ENCODE peak calls at places on chromosomes 3 and 15, in ten cellular contexts. C is heart left ventricle; O is tibial artery; H is A549; Z is AG09319; Y is CD4-positive, alpha-beta T cell; F is BE2C; B is cardiac muscle cell; W is glutamatergic neuron; V is HFFc6. N is an unnamed sample.

GRCh38 chr3:32340639-32341365 is 50.9 kb upstream of the CMTM7 start:
- DNase-seq in O (no peak), H (no peak), F (no peak), B (no peak), V (peak), Z (no peak), W (no peak), Y (no peak), C (no peak), N (no peak)

GRCh38 chr15:73866481-73866880 is 6.9 kb upstream of the TBC1D21 start:
- DNase-seq in F (no peak), Z (no peak), C (no peak), Y (no peak), W (no peak), O (no peak), B (no peak), H (no peak), V (no peak), N (no peak)

GRCh38 chr3:130783629-130784028 is 37.0 kb upstream of the PIK3R4 start:
- DNase-seq in F (no peak), Z (no peak), V (no peak), C (no peak), W (no peak), O (no peak), Y (no peak), H (no peak), B (no peak), N (no peak)

GRCh38 chr15:25832158-25832557 is 31.0 kb downstream of the ATP10A start:
- DNase-seq in Z (no peak), O (no peak), V (no peak), Y (no peak), C (no peak), H (no peak), W (no peak), F (no peak), B (no peak), N (no peak)

GRCh38 chr3:47266709-47267489 is 15.7 kb downstream of the KIF9 start:
- DNase-seq in B (peak), C (peak), H (no peak), Z (peak), Y (peak), F (peak), O (peak), V (peak), W (no peak), N (no peak)

GRCh38 chr3:25584011-25584789 is 80.5 kb downstream of the TOP2B start:
- DNase-seq in Y (no peak), O (no peak), Z (no peak), V (no peak), H (no peak), F (no peak), B (no peak), C (no peak), W (no peak), N (no peak)

GRCh38 chr3:192831111-192831644 is 86.5 kb downstream of the MB21D2 start:
- DNase-seq in O (no peak), F (no peak), V (peak), B (no peak), W (no peak), H (no peak), C (no peak), Z (no peak), Y (no peak), N (no peak)

GRCh38 chr15:57307527-57308193 is 68.6 kb upstream of the CGNL1 start:
- DNase-seq in Z (no peak), B (no peak), V (no peak), C (no peak), Y (no peak), F (no peak), H (no peak), O (no peak), W (no peak), N (no peak)

GRCh38 chr15:76150508-76150907 is 90.7 kb downstream of the TMEM266 start:
- DNase-seq in Y (no peak), B (no peak), Z (no peak), C (no peak), O (peak), F (no peak), H (no peak), W (no peak), V (no peak), N (no peak)

GRCh38 chr3:179961081-179962078 is 75.4 kb downstream of the PEX5L start:
- DNase-seq in Y (no peak), V (no peak), C (no peak), Z (no peak), H (no peak), O (no peak), B (no peak), F (no peak), W (no peak), N (no peak)

GRCh38 chr15:24718289-24719082 is 42.9 kb downstream of the NPAP1 start:
- DNase-seq in W (no peak), B (no peak), F (no peak), Z (no peak), O (no peak), Y (no peak), V (no peak), C (no peak), H (no peak), N (no peak)

GRCh38 chr3:188631291-188632010 is 477.5 kb downstream of the LPP start:
- DNase-seq in Y (no peak), O (no peak), W (no peak), F (no peak), Z (peak), B (no peak), C (no peak), H (no peak), V (peak), N (no peak)

GRCh38 chr3:128287161-128287560 is 133.9 kb downstream of the EEFSEC start:
- DNase-seq in O (no peak), W (no peak), C (no peak), B (no peak), F (no peak), H (no peak), Z (no peak), V (no peak), Y (no peak), N (no peak)

GRCh38 chr15:61748529-61748928 is 311.7 kb downstream of the VPS13C start:
- DNase-seq in B (no peak), F (no peak), V (no peak), H (no peak), O (no peak), C (no peak), Z (no peak), Y (no peak), W (no peak), N (no peak)

GRCh38 chr3:97932387-97932801 is 39.8 kb downstream of the RIOX2 start:
- DNase-seq in B (peak), H (no peak), O (no peak), F (no peak), W (no peak), Z (no peak), Y (no peak), C (peak), V (no peak), N (no peak)

GRCh38 chr3:53163459-53164387 is 2.7 kb downstream of the PRKCD start:
- DNase-seq in Y (no peak), W (no peak), V (no peak), Z (no peak), C (no peak), B (peak), F (no peak), H (no peak), O (no peak), N (no peak)

DNA sequence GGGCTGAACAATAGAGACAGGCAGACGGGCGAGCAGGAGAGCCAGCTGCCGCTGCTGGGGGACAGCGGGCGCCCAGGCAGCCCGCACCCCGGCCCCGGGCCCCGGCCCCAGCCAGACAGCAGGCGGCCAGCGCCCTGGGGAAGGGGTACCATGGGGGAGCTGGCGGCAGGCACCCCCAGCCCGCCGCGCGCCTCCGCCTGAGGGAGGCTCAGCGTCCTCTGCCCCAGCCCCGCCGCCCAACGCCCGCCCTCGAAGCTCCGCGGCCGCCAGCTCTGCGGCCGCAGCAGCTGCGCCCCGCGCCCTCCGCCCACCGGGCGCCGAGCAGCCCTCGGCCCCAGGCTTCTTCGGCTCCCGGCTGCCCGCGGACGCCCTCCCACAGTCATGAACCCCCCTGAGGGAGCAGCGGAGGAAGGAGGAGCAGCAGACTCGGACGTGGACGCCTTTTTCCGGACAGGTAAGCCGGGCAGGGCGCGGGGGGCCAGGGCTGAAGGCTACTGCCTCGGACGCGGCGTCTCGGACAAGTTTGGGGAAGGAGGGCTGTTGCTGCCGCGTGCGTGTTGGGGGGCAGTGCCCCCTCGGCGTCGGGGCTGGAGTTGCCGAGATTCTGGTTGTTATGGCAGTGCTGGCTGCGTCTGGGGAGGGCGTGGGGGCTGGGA is 41.6 kb upstream of the ROPN1 start:
- DNase-seq in F (peak), Z (no peak), H (peak), Y (no peak), B (peak), O (no peak), C (peak), V (no peak), W (no peak), N (no peak)
- TF ChIP-seq CTCF in F (no peak), Z (no peak), H (no peak), Y (peak), B (no peak), O (no peak), C (peak), V (peak), W (peak), N (no peak)

GRCh38 chr3:45682311-45682710 is 6.9 kb upstream of the SACM1L start:
- DNase-seq in H (no peak), V (no peak), B (no peak), W (no peak), Y (no peak), C (no peak), F (peak), Z (no peak), O (no peak), N (no peak)
- TF ChIP-seq CTCF in H (no peak), V (no peak), B (no peak), W (no peak), Y (no peak), C (no peak), F (no peak), Z (no peak), O (no peak), N (no peak)

DNA sequence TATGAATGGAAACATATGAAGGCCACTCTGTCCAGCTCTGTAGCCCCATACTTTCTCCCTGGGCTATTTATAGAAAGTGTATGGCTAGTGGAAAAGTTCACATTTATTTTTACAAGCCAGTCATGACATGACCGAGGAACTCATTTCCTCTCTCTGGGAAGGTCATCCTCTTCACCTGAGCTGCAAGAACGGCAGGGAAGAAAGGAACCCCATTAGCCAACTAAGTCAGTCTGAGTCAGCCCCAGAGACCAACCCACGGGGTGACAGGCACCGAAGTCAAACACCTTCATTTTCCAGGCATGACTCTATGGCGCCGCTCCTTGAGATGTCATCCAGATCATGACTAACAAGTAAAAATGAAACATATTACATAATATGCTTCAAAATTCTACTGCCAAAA is 4.8 kb downstream of the PAQR9 start:
- DNase-seq in H (peak), C (peak), F (no peak), Y (no peak), W (no peak), B (no peak), O (no peak), Z (no peak), V (peak), N (no peak)
- TF ChIP-seq CTCF in H (peak), C (no peak), F (no peak), Y (no peak), W (no peak), B (no peak), O (no peak), Z (no peak), V (peak), N (no peak)

GRCh38 chr3:136332302-136332701 is 82.2 kb downstream of the PCCB start:
- DNase-seq in Z (no peak), Y (no peak), O (no peak), V (no peak), W (no peak), F (no peak), H (no peak), C (no peak), B (no peak), N (no peak)

GRCh38 chr3:136332776-136333175 is 82.6 kb downstream of the PCCB start:
- DNase-seq in O (no peak), Y (no peak), H (no peak), Z (no peak), W (no peak), C (no peak), F (no peak), B (no peak), V (peak), N (no peak)

GRCh38 chr3:136336329-136337100 is 86.4 kb downstream of the PCCB start:
- DNase-seq in Z (no peak), F (no peak), B (no peak), V (peak), O (no peak), Y (no peak), W (no peak), C (no peak), H (no peak), N (no peak)

GRCh38 chr3:136330900-136331299 is 80.8 kb downstream of the PCCB start:
- DNase-seq in H (no peak), F (no peak), V (no peak), Y (no peak), C (no peak), W (no peak), O (no peak), Z (no peak), B (no peak), N (no peak)

DNA sequence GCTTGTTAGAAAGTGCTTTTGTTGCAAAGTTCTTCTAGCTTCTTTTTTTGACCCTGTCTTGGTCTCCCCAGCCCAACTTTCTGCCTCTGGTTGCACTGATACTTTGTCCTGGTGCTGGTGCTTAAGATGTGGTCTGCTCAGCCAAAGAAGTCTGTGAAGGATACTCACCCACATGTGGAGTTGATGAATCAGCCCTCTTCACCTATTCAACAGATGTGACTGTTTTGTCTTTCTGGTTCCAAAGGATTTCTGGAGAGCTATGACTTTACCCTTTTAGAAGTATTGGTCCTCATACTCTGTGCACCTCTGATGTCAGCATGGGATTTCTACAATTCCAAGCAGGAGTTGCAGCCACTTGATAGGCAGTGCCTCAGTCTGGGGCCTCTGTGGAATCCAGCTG is 84.1 kb downstream of the PCCB start:
- DNase-seq in O (no peak), F (no peak), C (no peak), Z (no peak), V (no peak), Y (no peak), B (no peak), H (no peak), W (no peak), N (no peak)
- TF ChIP-seq CTCF in O (no peak), F (no peak), C (no peak), Z (no peak), V (no peak), Y (no peak), B (no peak), H (no peak), W (no peak), N (no peak)

GRCh38 chr3:167188592-167188991 is 191.5 kb downstream of the ZBBX start:
- DNase-seq in B (no peak), O (no peak), V (no peak), Z (no peak), W (no peak), C (no peak), F (no peak), Y (no peak), H (no peak), N (no peak)

GRCh38 chr3:167187211-167187610 is 192.9 kb downstream of the ZBBX start:
- DNase-seq in Z (no peak), W (no peak), H (no peak), B (no peak), F (no peak), O (no peak), Y (no peak), C (no peak), V (no peak), N (no peak)

DNA sequence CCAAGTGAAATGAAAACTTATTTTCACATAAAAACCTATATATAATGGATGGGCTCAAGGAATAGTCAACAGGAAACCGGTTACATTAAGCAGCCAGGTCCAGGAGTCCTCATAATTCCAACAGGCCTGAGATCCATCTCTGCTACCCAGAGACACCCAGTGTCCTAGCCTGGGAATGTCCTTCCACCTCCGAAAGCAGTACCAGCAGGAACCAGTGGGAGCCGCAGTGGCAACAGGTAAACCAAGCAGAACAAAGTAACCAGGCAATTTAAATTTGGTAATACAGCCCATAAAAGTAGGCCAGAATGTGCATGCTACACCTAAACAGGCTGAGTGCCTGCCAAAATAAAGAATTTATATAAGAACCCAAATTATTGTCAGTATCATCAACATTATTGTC is 195.6 kb downstream of the ZBBX start:
- DNase-seq in W (no peak), C (no peak), Y (no peak), O (no peak), B (peak), H (no peak), Z (no peak), V (no peak), F (no peak), N (no peak)
- TF ChIP-seq CTCF in W (no peak), C (no peak), Y (no peak), O (no peak), B (no peak), H (no peak), Z (no peak), V (no peak), F (peak), N (no peak)

DNA sequence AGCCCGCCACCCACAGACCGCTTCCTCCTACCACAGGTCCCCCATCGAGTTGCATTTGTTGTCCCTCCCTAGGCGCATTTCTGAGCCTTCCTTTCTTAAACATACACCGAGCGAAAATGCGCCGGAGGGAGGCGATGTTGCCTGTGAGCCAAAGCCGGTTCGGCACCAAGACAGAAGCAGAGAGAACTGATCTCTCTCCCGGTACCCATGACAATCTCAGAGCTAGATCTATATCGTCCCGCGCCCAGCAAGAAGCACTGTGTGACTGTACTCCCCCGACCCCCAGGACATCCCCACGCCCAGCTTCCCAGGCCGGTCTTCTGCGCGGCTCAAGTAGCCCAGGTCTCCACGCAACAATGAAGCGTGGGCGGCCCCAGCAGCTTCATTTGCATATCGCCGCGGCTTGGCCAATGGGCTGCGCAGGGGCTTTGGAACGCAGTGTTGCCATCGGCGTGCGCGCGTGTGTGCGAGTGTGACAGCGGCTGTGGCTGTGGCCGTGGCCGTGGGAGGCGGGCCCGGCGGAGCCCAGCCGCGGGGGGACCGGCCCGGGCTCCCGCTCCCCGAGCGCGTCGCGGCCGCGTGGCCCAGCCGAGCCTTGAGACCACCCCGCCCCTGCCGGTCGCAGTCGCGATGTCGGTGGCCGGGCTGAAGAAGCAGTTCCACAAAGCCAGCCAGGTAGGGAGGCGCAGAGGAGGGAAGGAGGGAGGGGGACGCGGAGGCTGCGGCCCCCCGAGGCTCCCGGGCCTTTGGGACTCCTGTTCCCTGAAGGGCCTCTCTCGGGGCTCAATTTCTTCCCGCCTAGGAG is at the start of gene SH3GL3:
- DNase-seq in B (peak), Z (no peak), H (peak), V (peak), W (peak), C (peak), F (peak), O (peak), Y (peak), N (peak)
- TF ChIP-seq CTCF in B (peak), Z (peak), H (peak), V (peak), W (no peak), C (peak), F (peak), O (peak), Y (no peak), N (peak)

DNA sequence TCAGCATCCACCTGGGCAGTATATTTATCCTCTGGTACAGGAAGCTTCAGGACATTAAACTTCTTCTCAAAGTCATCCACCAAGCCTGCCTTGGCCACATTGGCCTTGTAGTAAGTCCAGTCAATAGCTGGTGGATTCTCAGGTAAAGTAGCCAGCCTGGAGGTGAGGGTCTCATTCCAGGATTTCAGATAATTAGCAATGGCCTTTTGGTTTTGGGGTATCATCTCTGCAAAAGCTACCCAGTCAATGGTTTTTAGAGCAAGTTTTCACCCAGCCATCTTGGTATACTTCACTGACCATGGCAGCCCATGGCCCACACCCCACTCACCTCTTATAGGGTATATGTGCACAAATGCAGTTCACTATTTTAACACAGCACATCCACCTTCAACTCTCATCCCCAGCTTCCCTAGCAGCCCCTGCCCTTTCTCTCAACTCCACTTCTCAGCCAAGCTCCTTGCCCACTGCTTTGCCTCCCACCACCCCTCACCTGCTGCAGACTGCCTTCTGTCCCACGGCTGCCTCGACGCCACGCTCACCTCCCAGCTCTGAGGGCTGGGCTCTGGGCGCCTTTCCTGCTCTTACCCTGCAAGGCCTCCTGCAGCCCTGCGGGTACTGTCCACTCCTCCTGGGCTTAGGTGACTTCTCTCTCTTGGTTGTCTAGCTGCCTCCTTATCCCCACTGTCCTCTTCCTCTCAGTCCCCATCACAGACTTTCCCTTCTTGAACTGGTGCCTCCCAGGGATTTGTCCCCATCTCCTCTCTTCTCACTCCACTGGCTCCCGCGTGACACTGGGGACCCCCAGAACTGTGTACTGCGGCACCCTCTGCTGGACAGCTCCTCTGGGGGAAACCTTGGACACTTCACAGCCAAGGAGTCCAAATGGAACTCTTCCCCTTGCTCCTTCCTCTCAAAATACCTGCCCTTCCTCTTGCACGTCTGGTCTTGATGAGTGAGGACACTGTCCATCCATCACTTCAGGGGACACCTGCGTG is 1.7 kb upstream of the TGM5 start:
- DNase-seq in O (no peak), B (peak), F (peak), Z (no peak), H (no peak), C (no peak), V (no peak), W (no peak), Y (no peak), N (no peak)
- TF ChIP-seq CTCF in O (peak), B (peak), F (peak), Z (peak), H (no peak), C (peak), V (peak), W (no peak), Y (no peak), N (peak)

N was measured in esophagus squamous epithelium.